ENCODE peak calls at places on chromosome 15, in six cellular contexts. One of them, this sample, is unnamed.
A peak's percentile ranks its signal among the peaks of the same experiment; 100 is the strongest.

GRCh38 chr15:63061971-63062370 is 19.4 kb downstream of the TPM1 start:
- DNase-seq in A549: no peak
- DNase-seq in cardiac fibroblast: peak; percentile 11
- DNase-seq in MCF 10A: no peak
- DNase-seq in AG10803: no peak
- DNase-seq in WERI-Rb-1: no peak
- DNase-seq in this sample: no peak

GRCh38 chr15:101521084-101521483 is 31.6 kb upstream of the PCSK6 start:
- DNase-seq in WERI-Rb-1: no peak
- DNase-seq in cardiac fibroblast: no peak
- DNase-seq in AG10803: no peak
- DNase-seq in MCF 10A: no peak
- DNase-seq in A549: no peak
- DNase-seq in this sample: no peak

GRCh38 chr15:38876621-38877020 is 312.0 kb upstream of the RASGRP1 start:
- DNase-seq in AG10803: no peak
- DNase-seq in cardiac fibroblast: no peak
- DNase-seq in MCF 10A: no peak
- DNase-seq in WERI-Rb-1: no peak
- DNase-seq in A549: no peak
- DNase-seq in this sample: no peak

GRCh38 chr15:51077565-51078153 is 17.0 kb downstream of the TNFAIP8L3 start:
- DNase-seq in MCF 10A: no peak
- DNase-seq in WERI-Rb-1: no peak
- DNase-seq in AG10803: peak; percentile 48
- DNase-seq in cardiac fibroblast: no peak
- DNase-seq in A549: no peak
- DNase-seq in this sample: no peak

GRCh38 chr15:91165850-91166249 is 65.8 kb downstream of the SV2B start:
- DNase-seq in MCF 10A: no peak
- DNase-seq in A549: no peak
- DNase-seq in WERI-Rb-1: no peak
- DNase-seq in AG10803: no peak
- DNase-seq in cardiac fibroblast: peak; percentile 2
- DNase-seq in this sample: no peak

GRCh38 chr15:31083394-31083790 is 18.1 kb downstream of the TRPM1 start:
- DNase-seq in MCF 10A: no peak
- DNase-seq in cardiac fibroblast: no peak
- DNase-seq in A549: no peak
- DNase-seq in WERI-Rb-1: no peak
- DNase-seq in AG10803: no peak
- DNase-seq in this sample: no peak

GRCh38 chr15:88681610-88682221 is 42.9 kb downstream of the ISG20 start:
- DNase-seq in A549: no peak
- DNase-seq in MCF 10A: no peak
- DNase-seq in AG10803: no peak
- DNase-seq in cardiac fibroblast: no peak
- DNase-seq in WERI-Rb-1: no peak
- DNase-seq in this sample: no peak

GRCh38 chr15:79479616-79480015 is 47.5 kb downstream of the MINAR1 start:
- DNase-seq in WERI-Rb-1: no peak
- DNase-seq in A549: no peak
- DNase-seq in AG10803: no peak
- DNase-seq in MCF 10A: no peak
- DNase-seq in cardiac fibroblast: no peak
- DNase-seq in this sample: no peak

GRCh38 chr15:101450561-101451145 is 38.9 kb downstream of the PCSK6 start:
- DNase-seq in cardiac fibroblast: no peak
- DNase-seq in A549: no peak
- DNase-seq in WERI-Rb-1: no peak
- DNase-seq in MCF 10A: no peak
- DNase-seq in AG10803: no peak
- DNase-seq in this sample: no peak

GRCh38 chr15:70856177-70856883 is 2.4 kb upstream of the LARP6 start:
- DNase-seq in A549: no peak
- DNase-seq in WERI-Rb-1: no peak
- DNase-seq in cardiac fibroblast: peak; percentile 61
- DNase-seq in AG10803: peak; percentile 62
- DNase-seq in MCF 10A: no peak
- DNase-seq in this sample: no peak

GRCh38 chr15:84915011-84915958 is 30.8 kb downstream of the SLC28A1 start:
- DNase-seq in WERI-Rb-1: peak; percentile 52
- DNase-seq in cardiac fibroblast: peak; percentile 96
- DNase-seq in A549: peak; percentile 98
- DNase-seq in AG10803: peak; percentile 85
- DNase-seq in MCF 10A: peak; percentile 91
- DNase-seq in this sample: no peak

GRCh38 chr15:56616551-56616950 is 116.8 kb downstream of the ZNF280D start:
- DNase-seq in WERI-Rb-1: no peak
- DNase-seq in MCF 10A: no peak
- DNase-seq in cardiac fibroblast: no peak
- DNase-seq in A549: no peak
- DNase-seq in AG10803: no peak
- DNase-seq in this sample: no peak

GRCh38 chr15:100920516-100921135 is 1.5 kb downstream of the LRRK1 start:
- DNase-seq in AG10803: no peak
- DNase-seq in cardiac fibroblast: no peak
- DNase-seq in MCF 10A: no peak
- DNase-seq in WERI-Rb-1: no peak
- DNase-seq in A549: no peak
- DNase-seq in this sample: no peak

GRCh38 chr15:93152951-93153350 is 63.9 kb upstream of the RGMA start:
- DNase-seq in A549: no peak
- DNase-seq in WERI-Rb-1: no peak
- DNase-seq in AG10803: no peak
- DNase-seq in MCF 10A: peak; percentile 98
- DNase-seq in cardiac fibroblast: peak; percentile 2
- DNase-seq in this sample: no peak

GRCh38 chr15:83030021-83030420 is 18.6 kb upstream of the C15orf40 start:
- DNase-seq in WERI-Rb-1: no peak
- DNase-seq in A549: no peak
- DNase-seq in MCF 10A: peak; percentile 14
- DNase-seq in AG10803: no peak
- DNase-seq in cardiac fibroblast: peak; percentile 32
- DNase-seq in this sample: no peak

GRCh38 chr15:44883219-44883900 is 73.1 kb upstream of the TERB2 start:
- DNase-seq in AG10803: no peak
- DNase-seq in WERI-Rb-1: no peak
- DNase-seq in A549: no peak
- DNase-seq in cardiac fibroblast: no peak
- DNase-seq in MCF 10A: no peak
- DNase-seq in this sample: no peak

GRCh38 chr15:43316969-43317346 is 13.4 kb downstream of the LCMT2 start:
- DNase-seq in A549: no peak
- DNase-seq in WERI-Rb-1: no peak
- DNase-seq in cardiac fibroblast: no peak
- DNase-seq in AG10803: no peak
- DNase-seq in MCF 10A: no peak
- DNase-seq in this sample: no peak

DNA sequence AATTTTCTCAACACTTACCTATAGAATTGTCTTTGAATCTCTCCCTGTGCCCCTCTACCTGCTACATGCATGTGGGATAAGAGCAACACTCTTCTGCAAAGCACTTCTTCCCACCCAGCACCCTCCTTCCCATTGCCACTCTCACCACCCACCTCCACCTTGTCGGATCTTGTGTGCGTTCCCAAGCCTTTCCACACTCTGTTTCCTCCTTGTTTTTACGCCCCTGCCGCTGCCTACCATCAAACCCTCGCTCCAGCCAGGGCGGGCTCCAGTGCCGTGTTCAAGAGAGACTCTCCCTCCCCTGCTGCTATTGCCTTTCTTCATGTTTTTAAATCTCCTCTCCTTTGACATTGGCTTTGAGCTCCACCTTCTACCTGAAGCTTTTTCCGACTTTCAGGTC is 40.2 kb downstream of the ABHD17C start:
- DNase-seq in AG10803: no peak
- DNase-seq in WERI-Rb-1: no peak
- DNase-seq in cardiac fibroblast: no peak
- DNase-seq in MCF 10A: no peak
- DNase-seq in A549: no peak
- DNase-seq in this sample: no peak
- TF ChIP-seq CTCF in AG10803: no peak
- TF ChIP-seq CTCF in WERI-Rb-1: no peak
- TF ChIP-seq CTCF in cardiac fibroblast: no peak
- TF ChIP-seq CTCF in MCF 10A: no peak
- TF ChIP-seq CTCF in A549: no peak
- TF ChIP-seq CTCF in this sample: no peak

DNA sequence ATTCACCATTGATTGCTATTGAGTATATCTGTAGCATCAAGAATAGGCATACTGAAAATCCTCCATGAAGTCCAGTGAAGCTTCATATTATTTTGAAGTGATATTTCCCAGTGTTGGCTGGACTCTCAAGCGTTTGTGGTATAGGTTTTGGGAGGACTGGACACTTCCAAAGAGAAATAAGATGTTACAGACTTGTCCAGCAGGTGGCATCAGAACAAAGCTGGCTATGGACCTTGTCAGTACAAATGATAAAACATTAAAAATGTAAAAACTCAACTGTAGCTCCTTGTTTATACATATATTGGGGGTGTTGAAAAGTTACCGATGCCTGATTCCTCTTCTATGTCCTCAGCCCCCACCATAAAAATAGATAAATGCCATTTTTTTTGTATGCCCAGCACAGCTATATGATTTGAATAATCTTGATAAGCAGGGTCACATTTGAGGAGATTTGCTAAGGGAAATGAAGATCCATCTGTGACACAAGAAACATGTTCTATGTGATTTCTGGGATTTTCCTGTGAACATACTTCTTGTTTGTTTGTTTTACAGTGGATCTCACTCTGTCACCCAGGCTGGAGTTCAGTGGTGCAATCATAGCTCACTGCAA is 54.5 kb upstream of the GOLGA6B start:
- DNase-seq in MCF 10A: peak; percentile 64
- DNase-seq in WERI-Rb-1: peak; percentile 26
- DNase-seq in AG10803: peak; percentile 59
- DNase-seq in A549: peak; percentile 69
- DNase-seq in cardiac fibroblast: peak; percentile 75
- DNase-seq in this sample: peak; percentile 18
- TF ChIP-seq CTCF in MCF 10A: peak; percentile 61
- TF ChIP-seq CTCF in WERI-Rb-1: peak; percentile 60
- TF ChIP-seq CTCF in AG10803: peak; percentile 80
- TF ChIP-seq CTCF in A549: peak; percentile 86
- TF ChIP-seq CTCF in cardiac fibroblast: peak; percentile 57
- TF ChIP-seq CTCF in this sample: peak; percentile 68

GRCh38 chr15:77819271-77819806 is 186.6 kb upstream of the LINGO1 start:
- DNase-seq in cardiac fibroblast: no peak
- DNase-seq in WERI-Rb-1: peak; percentile 65
- DNase-seq in AG10803: no peak
- DNase-seq in A549: peak; percentile 35
- DNase-seq in MCF 10A: no peak
- DNase-seq in this sample: no peak

GRCh38 chr15:77818484-77819270 is 186.0 kb upstream of the LINGO1 start:
- DNase-seq in AG10803: no peak
- DNase-seq in MCF 10A: no peak
- DNase-seq in cardiac fibroblast: no peak
- DNase-seq in A549: no peak
- DNase-seq in WERI-Rb-1: peak; percentile 77
- DNase-seq in this sample: no peak

GRCh38 chr15:77821188-77821958 is 188.7 kb upstream of the LINGO1 start:
- DNase-seq in A549: peak; percentile 93
- DNase-seq in AG10803: peak; percentile 42
- DNase-seq in cardiac fibroblast: peak; percentile 66
- DNase-seq in MCF 10A: peak; percentile 58
- DNase-seq in WERI-Rb-1: peak; percentile 81
- DNase-seq in this sample: peak; percentile 12

GRCh38 chr15:77821959-77822256 is 189.2 kb upstream of the LINGO1 start:
- DNase-seq in MCF 10A: no peak
- DNase-seq in A549: no peak
- DNase-seq in cardiac fibroblast: no peak
- DNase-seq in AG10803: no peak
- DNase-seq in WERI-Rb-1: no peak
- DNase-seq in this sample: no peak

DNA sequence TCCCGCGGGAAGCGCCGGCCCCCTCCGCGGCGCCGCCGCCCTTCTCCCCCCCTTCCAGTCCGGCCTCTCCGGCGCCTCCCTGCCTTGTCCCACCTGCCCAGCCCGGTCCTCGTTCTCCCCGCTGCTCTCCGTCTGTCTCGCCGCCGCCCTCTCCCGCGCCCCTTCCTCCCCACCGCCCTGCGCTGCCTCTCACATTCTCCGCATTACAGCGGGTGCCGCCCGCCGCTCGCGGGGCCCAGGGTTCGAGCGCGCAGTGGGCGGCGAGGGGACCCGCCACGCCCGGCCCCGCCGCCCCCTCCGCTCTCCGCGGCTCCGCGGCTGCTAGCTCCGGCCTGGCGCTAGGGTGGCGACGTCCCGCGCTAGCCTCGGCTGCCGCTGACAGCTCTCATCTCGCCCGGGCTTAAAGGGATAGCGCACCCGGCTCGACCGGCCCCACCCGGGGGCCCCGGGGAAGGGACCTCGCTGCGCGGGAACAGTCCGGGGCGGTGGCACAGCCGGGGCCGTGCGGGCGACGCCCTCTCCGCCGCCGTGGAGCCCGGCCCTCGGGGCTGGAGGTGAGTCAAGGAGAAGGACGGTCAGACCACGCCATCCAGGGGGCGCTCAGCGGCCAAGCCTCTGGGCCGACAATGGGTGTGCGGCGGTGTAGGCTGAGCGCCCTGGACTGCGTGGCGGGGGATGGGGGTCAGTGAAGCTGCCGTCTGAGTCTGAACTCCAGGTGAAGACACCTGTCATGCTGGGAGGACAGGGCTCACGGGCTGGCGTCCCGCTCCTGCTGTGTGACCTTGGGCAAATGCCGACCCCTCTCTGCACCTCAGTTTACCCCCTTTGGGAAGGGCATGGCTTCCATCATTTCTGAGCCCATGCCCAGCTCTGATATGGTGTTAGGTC is 187.4 kb upstream of the LINGO1 start:
- DNase-seq in WERI-Rb-1: peak; percentile 87
- DNase-seq in AG10803: no peak
- DNase-seq in A549: peak; percentile 87
- DNase-seq in MCF 10A: peak; percentile 26
- DNase-seq in cardiac fibroblast: peak; percentile 19
- DNase-seq in this sample: no peak
- TF ChIP-seq CTCF in WERI-Rb-1: peak; percentile 77
- TF ChIP-seq CTCF in AG10803: no peak
- TF ChIP-seq CTCF in A549: peak; percentile 62
- TF ChIP-seq CTCF in MCF 10A: no peak
- TF ChIP-seq CTCF in cardiac fibroblast: peak; percentile 20
- TF ChIP-seq CTCF in this sample: peak; percentile 6

GRCh38 chr15:58856090-58856489 is 77.4 kb downstream of the SLTM start:
- DNase-seq in AG10803: peak; percentile 25
- DNase-seq in WERI-Rb-1: no peak
- DNase-seq in MCF 10A: no peak
- DNase-seq in A549: no peak
- DNase-seq in cardiac fibroblast: peak; percentile 48
- DNase-seq in this sample: no peak

GRCh38 chr15:58854598-58854997 is 78.9 kb downstream of the SLTM start:
- DNase-seq in A549: no peak
- DNase-seq in cardiac fibroblast: no peak
- DNase-seq in MCF 10A: no peak
- DNase-seq in AG10803: no peak
- DNase-seq in WERI-Rb-1: no peak
- DNase-seq in this sample: no peak

DNA sequence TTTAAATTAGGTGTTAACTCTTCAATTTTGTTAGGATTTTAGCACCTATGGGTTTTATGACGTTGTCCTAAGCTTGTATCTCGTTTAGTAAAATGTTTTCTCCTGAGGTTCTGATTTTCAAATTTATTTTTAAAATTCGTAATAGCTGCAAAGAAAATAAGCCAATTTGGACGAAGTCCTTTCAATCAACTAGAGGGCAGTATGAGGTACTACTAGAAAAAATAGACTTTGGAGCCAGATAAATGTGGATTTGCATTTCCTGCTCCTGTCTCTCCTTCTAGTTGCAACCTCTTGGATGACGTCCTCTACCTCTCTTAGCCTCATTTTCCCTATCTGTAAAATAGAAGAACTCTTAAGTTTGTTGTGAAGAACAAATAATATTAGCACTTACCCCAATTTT is 81.1 kb downstream of the SLTM start:
- DNase-seq in MCF 10A: no peak
- DNase-seq in WERI-Rb-1: no peak
- DNase-seq in cardiac fibroblast: peak; percentile 19
- DNase-seq in A549: no peak
- DNase-seq in AG10803: no peak
- DNase-seq in this sample: no peak
- TF ChIP-seq CTCF in MCF 10A: no peak
- TF ChIP-seq CTCF in WERI-Rb-1: no peak
- TF ChIP-seq CTCF in cardiac fibroblast: no peak
- TF ChIP-seq CTCF in A549: peak; percentile 36
- TF ChIP-seq CTCF in AG10803: peak; percentile 29
- TF ChIP-seq CTCF in this sample: no peak

This sample was measured in AG09319.